ENCODE peak calls at places on chromosomes 12 and 14, in four cellular contexts. L is dermis microvascular lymphatic vessel endothelial cell, U is left cardiac atrium, G is GM12865. V is an unnamed sample.

GRCh38 chr12:88946377-88946997 is 366.2 kb upstream of the KITLG start:
- DNase-seq in L (no peak), U (no peak), G (peak; percentile 48), V (peak; percentile 53)

GRCh38 chr12:124053855-124054254 is 80.8 kb downstream of the ZNF664 start:
- DNase-seq in L (peak; percentile 54), U (peak; percentile 60), G (peak; percentile 57), V (peak; percentile 79)

GRCh38 chr12:57983150-57983857 is 41.9 kb downstream of the ATP23 start:
- DNase-seq in L (peak; percentile 65), U (peak; percentile 34), G (peak; percentile 32), V (peak; percentile 61)

GRCh38 chr12:130335517-130336392 is 1.9 kb upstream of the PIWIL1 start:
- DNase-seq in L (peak; percentile 65), U (no peak), G (peak; percentile 49), V (no peak)

GRCh38 chr12:79274571-79275064 is 410.0 kb downstream of the SYT1 start:
- DNase-seq in L (no peak), U (no peak), G (peak; percentile 4), V (no peak)

GRCh38 chr12:73935817-73936216 is 601.8 kb upstream of the ATXN7L3B start:
- DNase-seq in L (no peak), U (no peak), G (no peak), V (no peak)

GRCh38 chr14:53430870-53431269 is 277.7 kb upstream of the DDHD1 start:
- DNase-seq in L (no peak), U (no peak), G (no peak), V (no peak)

GRCh38 chr14:93742761-93743160 is 45.5 kb downstream of the PRIMA1 start:
- DNase-seq in L (no peak), U (peak; percentile 64), G (no peak), V (no peak)

GRCh38 chr12:113370923-113371682 is 12.7 kb downstream of the PLBD2 start:
- DNase-seq in L (no peak), U (no peak), G (no peak), V (no peak)

GRCh38 chr14:95689441-95689840 is 3.2 kb downstream of the TCL1B start:
- DNase-seq in L (no peak), U (no peak), G (no peak), V (no peak)

GRCh38 chr12:98002887-98003493 is 512.4 kb upstream of the TMPO start:
- DNase-seq in L (peak; percentile 31), U (no peak), G (peak; percentile 62), V (no peak)

GRCh38 chr14:29536886-29537511 is 390.6 kb downstream of the PRKD1 start:
- DNase-seq in L (peak; percentile 7), U (no peak), G (peak; percentile 32), V (no peak)

GRCh38 chr14:102363182-102363952 is 626 bp downstream of the TECPR2 start:
- DNase-seq in L (peak; percentile 2), U (peak; percentile 66), G (peak; percentile 38), V (peak; percentile 71)

GRCh38 chr14:104001003-104001402 is 58.7 kb upstream of the RD3L start:
- DNase-seq in L (peak; percentile 14), U (no peak), G (no peak), V (no peak)

GRCh38 chr14:90569606-90570462 is 173.0 kb downstream of the CALM1 start:
- DNase-seq in L (no peak), U (no peak), G (no peak), V (no peak)

GRCh38 chr12:27319394-27319793 is 13.2 kb upstream of the BMAL2 start:
- DNase-seq in L (no peak), U (no peak), G (no peak), V (no peak)

GRCh38 chr14:106013879-106014376 is 487.5 kb downstream of the TMEM121 start:
- DNase-seq in L (no peak), U (no peak), G (no peak), V (no peak)

GRCh38 chr14:91985521-91986255 is 38.2 kb upstream of the FBLN5 start:
- DNase-seq in L (no peak), U (no peak), G (no peak), V (no peak)

GRCh38 chr14:72098202-72098601 is 166.0 kb downstream of the RGS6 start:
- DNase-seq in L (no peak), U (no peak), G (no peak), V (no peak)

GRCh38 chr12:99212275-99212674 is 435.3 kb upstream of the GARIN6 start:
- DNase-seq in L (no peak), U (no peak), G (no peak), V (no peak)

GRCh38 chr12:129659927-129660326 is 243.9 kb downstream of the TMEM132D start:
- DNase-seq in L (no peak), U (no peak), G (no peak), V (no peak)

GRCh38 chr12:75724913-75725312 is 213.5 kb upstream of the KRR1 start:
- DNase-seq in L (peak; percentile 81), U (no peak), G (no peak), V (no peak)

GRCh38 chr12:46383654-46384450 is 11.3 kb upstream of the SLC38A2 start:
- DNase-seq in L (peak; percentile 78), U (peak; percentile 95), G (peak; percentile 89), V (peak; percentile 95)

GRCh38 chr12:5318874-5319273 is 113.0 kb upstream of the NTF3 start:
- DNase-seq in L (no peak), U (no peak), G (no peak), V (no peak)

GRCh38 chr12:80121661-80122060 is 22.3 kb downstream of the OTOGL start:
- DNase-seq in L (no peak), U (no peak), G (no peak), V (no peak)

GRCh38 chr14:51398898-51399297 is 158.9 kb downstream of the TMX1 start:
- DNase-seq in L (no peak), U (peak; percentile 37), G (no peak), V (no peak)

GRCh38 chr12:67599691-67600090 is 48.9 kb upstream of the DYRK2 start:
- DNase-seq in L (no peak), U (no peak), G (no peak), V (no peak)

GRCh38 chr12:587551-588322 is 75.5 kb downstream of the NINJ2 start:
- DNase-seq in L (no peak), U (peak; percentile 6), G (no peak), V (peak; percentile 31)

GRCh38 chr12:56591111-56591510 is 39.0 kb downstream of the BAZ2A start:
- DNase-seq in L (no peak), U (no peak), G (no peak), V (no peak)

GRCh38 chr12:96198970-96199369 is 4.8 kb downstream of the ELK3 start:
- DNase-seq in L (no peak), U (no peak), G (peak; percentile 40), V (no peak)

GRCh38 chr14:105413542-105413886 is 6.1 kb upstream of the MTA1 start:
- DNase-seq in L (no peak), U (peak; percentile 24), G (no peak), V (no peak)

GRCh38 chr12:103012884-103013283 is 55.4 kb downstream of the ASCL1 start:
- DNase-seq in L (no peak), U (no peak), G (no peak), V (no peak)

GRCh38 chr12:89962648-89963047 is 254.0 kb upstream of the ATP2B1 start:
- DNase-seq in L (no peak), U (no peak), G (no peak), V (no peak)

GRCh38 chr12:96015672-96016071 is 19.5 kb upstream of the HAL start:
- DNase-seq in L (peak; percentile 27), U (no peak), G (no peak), V (no peak)

GRCh38 chr14:72104011-72104613 is 171.9 kb downstream of the RGS6 start:
- DNase-seq in L (no peak), U (no peak), G (peak; percentile 59), V (no peak)

GRCh38 chr14:58667900-58668299 is 30.1 kb downstream of the DACT1 start:
- DNase-seq in L (no peak), U (no peak), G (no peak), V (no peak)

GRCh38 chr14:56794557-56795283 is 15.6 kb downstream of the OTX2 start:
- DNase-seq in L (no peak), U (no peak), G (no peak), V (no peak)

GRCh38 chr14:67618617-67619063 is 1.1 kb upstream of the ARG2 start:
- DNase-seq in L (peak; percentile 81), U (no peak), G (peak; percentile 72), V (no peak)

V was measured in sciatic nerve.